ENCODE peak calls at places on chromosome 20, in seven cellular contexts. Z is activated T-helper 1 cell treated with Interleukin-2 at 50 U/mL for 16 hours; D is brain pericyte; S is effector CD4-positive, alpha-beta T cell; P is BJ; I is T-helper 2 cell; H is GM23338. N is an unnamed sample.

GRCh38 chr20:61685462-61685861 is 380.2 kb downstream of the TAF4 start:
- DNase-seq in S (no peak), Z (no peak), H (no peak), P (no peak), D (no peak), I (no peak), N (no peak)

GRCh38 chr20:33746325-33746998 is 14.7 kb downstream of the ZNF341 start:
- DNase-seq in P (no peak), S (no peak), I (no peak), D (no peak), H (no peak), Z (no peak), N (no peak)

GRCh38 chr20:6664574-6664973 is 102.9 kb upstream of the BMP2 start:
- DNase-seq in Z (no peak), S (no peak), H (no peak), D (no peak), P (no peak), I (no peak), N (no peak)

GRCh38 chr20:44720617-44720993 is 5.4 kb downstream of the CCN5 start:
- DNase-seq in Z (no peak), I (no peak), P (peak; percentile 35), H (no peak), S (no peak), D (no peak), N (peak; percentile 27)

GRCh38 chr20:24211972-24212371 is 223.4 kb upstream of the GGTLC1 start:
- DNase-seq in D (no peak), S (no peak), H (no peak), P (no peak), Z (no peak), I (no peak), N (no peak)

GRCh38 chr20:35174458-35175216 is 2.8 kb downstream of the PROCR start:
- DNase-seq in S (no peak), H (peak; percentile 81), Z (no peak), P (no peak), D (no peak), I (no peak), N (peak; percentile 60)

GRCh38 chr20:50193169-50193850 is 2.7 kb downstream of the CEBPB start:
- DNase-seq in Z (no peak), I (no peak), S (no peak), P (no peak), D (no peak), H (no peak), N (no peak)

GRCh38 chr20:64220420-64220819 is 35.1 kb upstream of the PCMTD2 start:
- DNase-seq in Z (no peak), I (no peak), S (no peak), D (no peak), P (no peak), H (no peak), N (no peak)

GRCh38 chr20:33675127-33675954 is 1.1 kb upstream of the NECAB3 start:
- DNase-seq in Z (no peak), H (no peak), I (no peak), D (no peak), S (no peak), P (no peak), N (peak; percentile 53)

GRCh38 chr20:50226093-50226974 is 35.7 kb downstream of the CEBPB start:
- DNase-seq in H (no peak), P (no peak), S (no peak), Z (no peak), D (no peak), I (no peak), N (no peak)

GRCh38 chr20:1505361-1505760 is 14.1 kb upstream of the SIRPB2 start:
- DNase-seq in D (no peak), Z (no peak), S (no peak), P (no peak), H (no peak), I (no peak), N (no peak)

GRCh38 chr20:15139522-15139921 is 802.1 kb upstream of the FLRT3 start:
- DNase-seq in H (no peak), S (no peak), P (no peak), D (no peak), I (no peak), Z (no peak), N (no peak)

GRCh38 chr20:47274449-47275108 is 81.9 kb downstream of the ZMYND8 start:
- DNase-seq in P (peak; percentile 87), I (no peak), D (peak; percentile 79), H (no peak), Z (no peak), S (no peak), N (no peak)

GRCh38 chr20:61271273-61272221 is 19.5 kb downstream of the CDH4 start:
- DNase-seq in H (no peak), Z (no peak), D (no peak), I (no peak), S (no peak), P (no peak), N (peak; percentile 46)

GRCh38 chr20:52192296-52193007 is 873 bp upstream of the ZFP64 start:
- DNase-seq in S (no peak), P (no peak), I (no peak), H (no peak), D (no peak), Z (no peak), N (peak; percentile 85)

GRCh38 chr20:47305667-47306066 is 50.8 kb downstream of the ZMYND8 start:
- DNase-seq in Z (no peak), D (no peak), S (no peak), H (no peak), P (no peak), I (no peak), N (no peak)

GRCh38 chr20:12171927-12172581 is 254.4 kb downstream of the BTBD3 start:
- DNase-seq in S (no peak), H (peak; percentile 5), Z (no peak), D (no peak), P (no peak), I (no peak), N (no peak)

GRCh38 chr20:20897922-20898321 is 185.5 kb upstream of the RALGAPA2 start:
- DNase-seq in H (peak; percentile 81), P (no peak), D (no peak), Z (no peak), S (no peak), I (no peak), N (peak; percentile 86)